ENCODE peak calls at places on chromosomes 7 and 10, in six cellular contexts. V is cardiac fibroblast, E is body of pancreas, R is spleen, Y is OCI-LY7, A is bronchial epithelial cell. L is an unnamed sample.

GRCh38 chr10:71864861-71865473 is 13.9 kb upstream of the PSAP start:
- DNase-seq in V (peak), E (no peak), R (peak), Y (no peak), A (peak), L (no peak)

GRCh38 chr7:50588937-50589336 is 23.7 kb upstream of the DDC start:
- DNase-seq in V (no peak), E (no peak), R (no peak), Y (no peak), A (no peak), L (no peak)

GRCh38 chr7:38872202-38872601 is 36.8 kb downstream of the VPS41 start:
- DNase-seq in V (no peak), E (no peak), R (no peak), Y (no peak), A (peak), L (no peak)

GRCh38 chr7:30445770-30446169 is 32.8 kb downstream of the NOD1 start:
- DNase-seq in V (peak), E (peak), R (peak), Y (peak), A (peak), L (no peak)

GRCh38 chr7:30226593-30227268 is 57.7 kb upstream of the ZNRF2 start:
- DNase-seq in V (no peak), E (peak), R (no peak), Y (no peak), A (peak), L (peak)

GRCh38 chr10:26890956-26891355 is 30.2 kb upstream of the ABI1 start:
- DNase-seq in V (peak), E (peak), R (no peak), Y (peak), A (peak), L (peak)

GRCh38 chr7:80722596-80723141 is 84.2 kb downstream of the CD36 start:
- DNase-seq in V (peak), E (peak), R (no peak), Y (no peak), A (peak), L (no peak)

GRCh38 chr7:81235896-81236479 is 317.1 kb upstream of the SEMA3C start:
- DNase-seq in V (no peak), E (no peak), R (no peak), Y (no peak), A (no peak), L (no peak)

GRCh38 chr10:125742465-125742864 is 23.0 kb downstream of the EDRF1 start:
- DNase-seq in V (peak), E (no peak), R (no peak), Y (peak), A (peak), L (no peak)

GRCh38 chr7:3910041-3910440 is 609.0 kb downstream of the SDK1 start:
- DNase-seq in V (no peak), E (no peak), R (no peak), Y (no peak), A (no peak), L (no peak)

GRCh38 chr7:137992042-137992737 is 9.7 kb downstream of the CREB3L2 start:
- DNase-seq in V (peak), E (no peak), R (no peak), Y (no peak), A (peak), L (no peak)

GRCh38 chr10:80596391-80597257 is 58.9 kb downstream of the SH2D4B start:
- DNase-seq in V (peak), E (peak), R (no peak), Y (peak), A (peak), L (peak)

GRCh38 chr7:2245883-2246679 is 4.1 kb downstream of the NUDT1 start:
- DNase-seq in V (no peak), E (no peak), R (no peak), Y (no peak), A (no peak), L (no peak)

GRCh38 chr10:70803768-70804423 is 11.9 kb upstream of the SGPL1 start:
- DNase-seq in V (no peak), E (peak), R (no peak), Y (no peak), A (peak), L (peak)

DNA sequence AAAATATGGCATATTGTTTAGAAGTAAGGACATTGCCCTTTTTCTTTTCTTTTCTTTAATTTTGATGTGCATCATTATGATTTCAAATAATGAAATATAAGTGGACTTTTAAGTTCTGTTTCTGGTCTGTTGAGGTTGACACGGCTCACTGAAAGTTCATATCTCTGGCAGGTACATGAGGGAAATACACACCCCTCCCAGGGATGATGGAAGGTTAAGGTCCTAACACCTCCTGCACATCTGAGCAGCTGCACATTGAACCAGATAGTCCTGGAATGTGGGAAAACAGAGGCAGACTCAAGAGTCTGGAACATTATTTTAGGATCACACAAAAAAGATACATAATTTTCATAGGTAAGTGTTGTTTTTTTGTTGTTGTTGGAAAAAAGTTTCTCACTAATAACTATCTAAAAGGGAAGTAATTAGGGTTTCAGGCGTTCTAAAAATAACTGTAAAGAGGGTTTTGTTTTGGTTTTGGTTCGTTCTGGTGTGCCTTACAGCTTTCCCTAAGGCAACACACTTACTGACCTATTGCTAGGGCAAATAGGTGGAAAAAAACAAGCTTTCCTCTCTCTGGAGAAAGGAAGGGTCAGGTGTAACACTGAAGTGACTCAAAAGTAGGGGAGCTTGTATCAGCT is 201.2 kb upstream of the PRKCQ start:
- DNase-seq in V (no peak), E (no peak), R (no peak), Y (no peak), A (no peak), L (no peak)
- H3K4me3 ChIP-seq in V (no peak), E (no peak), R (no peak), Y (no peak), A (no peak), L (no peak)

GRCh38 chr10:35789996-35790395 is 147.9 kb upstream of the FZD8 start:
- DNase-seq in V (peak), E (no peak), R (no peak), Y (no peak), A (peak), L (no peak)
- TF ChIP-seq CTCF in V (no peak), E (no peak), R (no peak), Y (no peak), A (no peak), L (no peak)

GRCh38 chr7:112020800-112021199 is 185.4 kb downstream of the DOCK4 start:
- DNase-seq in V (no peak), E (no peak), R (no peak), Y (no peak), A (no peak), L (no peak)
- H3K4me3 ChIP-seq in V (no peak), E (no peak), R (no peak), Y (no peak), A (no peak), L (no peak)

DNA sequence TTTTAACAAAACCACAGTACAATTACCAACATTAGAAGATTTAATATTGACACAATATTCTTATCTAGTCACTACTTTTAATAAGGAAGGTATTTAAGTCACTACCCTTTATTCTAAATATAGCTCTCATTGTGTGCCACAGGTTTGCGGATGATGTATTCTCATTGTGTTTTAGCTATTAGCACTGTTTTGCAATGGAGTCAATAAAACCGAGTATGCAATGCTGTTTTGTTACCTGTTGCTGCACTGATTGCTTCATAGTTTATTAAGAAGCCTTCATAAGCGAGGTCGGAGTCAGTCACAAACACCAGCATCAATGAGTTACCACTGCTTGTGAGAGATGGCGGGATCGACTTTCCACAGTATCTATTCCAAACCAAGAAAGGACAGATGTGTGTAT is 64.3 kb downstream of the CUBN start:
- DNase-seq in V (no peak), E (no peak), R (no peak), Y (no peak), A (no peak), L (no peak)
- TF ChIP-seq CTCF in V (no peak), E (no peak), R (no peak), Y (no peak), A (no peak), L (no peak)

GRCh38 chr10:31594331-31594880 is 275.4 kb downstream of the ZEB1 start:
- DNase-seq in V (no peak), E (no peak), R (no peak), Y (no peak), A (no peak), L (no peak)
- H3K4me3 ChIP-seq in V (no peak), E (no peak), R (no peak), Y (no peak), A (no peak), L (no peak)

GRCh38 chr7:151175047-151175792 is 7.7 kb upstream of the GBX1 start:
- DNase-seq in V (no peak), E (no peak), R (no peak), Y (no peak), A (no peak), L (no peak)

GRCh38 chr7:151177310-151177709 is 9.7 kb downstream of the ASB10 start:
- DNase-seq in V (no peak), E (no peak), R (no peak), Y (no peak), A (no peak), L (no peak)

GRCh38 chr7:151174246-151175046 is 7.0 kb upstream of the GBX1 start:
- DNase-seq in V (peak), E (no peak), R (peak), Y (no peak), A (no peak), L (no peak)

GRCh38 chr7:151176401-151176800 is 8.9 kb upstream of the GBX1 start:
- DNase-seq in V (no peak), E (no peak), R (no peak), Y (no peak), A (no peak), L (no peak)

GRCh38 chr7:151175793-151176311 is 8.4 kb upstream of the GBX1 start:
- DNase-seq in V (no peak), E (no peak), R (no peak), Y (no peak), A (no peak), L (no peak)
- TF ChIP-seq CTCF in V (no peak), E (no peak), R (no peak), Y (peak), A (peak), L (peak)

GRCh38 chr7:32299133-32299702 is 191.0 kb downstream of the LSM5 start:
- DNase-seq in V (peak), E (peak), R (no peak), Y (no peak), A (peak), L (no peak)

GRCh38 chr7:32293833-32294232 is 196.3 kb downstream of the LSM5 start:
- DNase-seq in V (no peak), E (no peak), R (no peak), Y (no peak), A (no peak), L (no peak)

GRCh38 chr7:32301427-32301826 is 188.8 kb downstream of the LSM5 start:
- DNase-seq in V (no peak), E (no peak), R (no peak), Y (no peak), A (no peak), L (no peak)

GRCh38 chr7:32298403-32299132 is 191.6 kb downstream of the LSM5 start:
- DNase-seq in V (no peak), E (no peak), R (no peak), Y (no peak), A (no peak), L (no peak)
- H3K4me3 ChIP-seq in V (peak), E (peak), R (peak), Y (no peak), A (peak), L (no peak)

L was measured in LNCaP clone FGC.